ENCODE peak calls at places on chromosomes 6 and 20, in seven cellular contexts. C is IMR-90, M is mesendoderm, Y is neuronal stem cell, X is H9, B is H1, R is trophoblast cell. N is an unnamed sample.
A peak's percentile ranks its signal among the peaks of the same experiment; 100 is the strongest.

GRCh38 chr20:6651016-6651415 is 116.5 kb upstream of the BMP2 start:
- DNase-seq in M (no peak), R (no peak), C (peak; percentile 9), X (no peak), B (no peak), Y (no peak), N (peak; percentile 75)

GRCh38 chr6:166664135-166664534 is 37.1 kb upstream of the RPS6KA2 start:
- DNase-seq in Y (no peak), C (peak; percentile 50), B (no peak), X (no peak), M (no peak), R (no peak), N (peak; percentile 87)

GRCh38 chr6:21992178-21992967 is 304.5 kb downstream of the PRL start:
- DNase-seq in B (no peak), M (no peak), Y (no peak), R (no peak), X (no peak), C (peak; percentile 80), N (peak; percentile 75)

GRCh38 chr6:160790028-160790792 is 88.2 kb downstream of the PLG start:
- DNase-seq in B (peak; percentile 56), X (peak; percentile 57), M (peak; percentile 87), C (no peak), R (no peak), Y (no peak), N (no peak)

GRCh38 chr6:131924881-131925474 is 26.2 kb downstream of the CCN2 start:
- DNase-seq in M (peak; percentile 49), Y (peak; percentile 35), B (no peak), R (no peak), X (no peak), C (peak; percentile 66), N (peak; percentile 66)

GRCh38 chr20:61557603-61558002 is 305.5 kb downstream of the CDH4 start:
- DNase-seq in Y (no peak), X (no peak), R (no peak), M (no peak), B (no peak), C (no peak), N (no peak)

GRCh38 chr6:27238010-27238983 is 9.2 kb upstream of the PRSS16 start:
- DNase-seq in X (peak; percentile 62), Y (no peak), B (peak; percentile 77), M (peak; percentile 72), R (peak; percentile 52), C (no peak), N (no peak)

GRCh38 chr6:41726876-41727275 is 8.5 kb downstream of the TFEB start:
- DNase-seq in C (no peak), Y (no peak), R (no peak), M (no peak), B (no peak), X (no peak), N (no peak)

GRCh38 chr6:134190883-134191282 is 127.0 kb downstream of the SGK1 start:
- DNase-seq in C (no peak), M (no peak), Y (no peak), B (no peak), R (no peak), X (no peak), N (no peak)

GRCh38 chr20:10034717-10035571 is at the start of gene ANKEF1:
- DNase-seq in B (peak; percentile 88), X (peak; percentile 87), R (peak; percentile 45), Y (peak; percentile 69), M (peak; percentile 86), C (peak; percentile 2), N (peak; percentile 52)

GRCh38 chr6:46421239-46421638 is 70.0 kb downstream of the RCAN2 start:
- DNase-seq in C (no peak), X (no peak), Y (no peak), B (no peak), M (peak; percentile 4), R (no peak), N (peak; percentile 16)

GRCh38 chr6:35090734-35091133 is 50.4 kb downstream of the TCP11 start:
- DNase-seq in R (no peak), C (no peak), X (no peak), M (no peak), B (peak; percentile 39), Y (no peak), N (no peak)

GRCh38 chr20:46703435-46703834 is 6.0 kb upstream of the SLC2A10 start:
- DNase-seq in Y (no peak), R (peak; percentile 54), B (no peak), X (no peak), M (no peak), C (no peak), N (no peak)

GRCh38 chr20:56380375-56380774 is 11.6 kb downstream of the AURKA start:
- DNase-seq in R (no peak), M (no peak), B (no peak), Y (no peak), X (no peak), C (peak; percentile 88), N (peak; percentile 83)

GRCh38 chr6:53302678-53303360 is 45.9 kb downstream of the ELOVL5 start:
- DNase-seq in B (no peak), X (no peak), R (no peak), M (peak; percentile 55), C (peak; percentile 82), Y (no peak), N (peak; percentile 66)

GRCh38 chr20:3677733-3678132 is 4.1 kb downstream of the ADAM33 start:
- DNase-seq in X (no peak), B (no peak), Y (no peak), M (no peak), C (peak; percentile 13), R (no peak), N (no peak)

GRCh38 chr6:164692772-164693171 is 616.6 kb downstream of the C6orf118 start:
- DNase-seq in B (no peak), X (no peak), Y (no peak), R (no peak), M (peak; percentile 3), C (no peak), N (no peak)

GRCh38 chr6:96631248-96631647 is 68.3 kb downstream of the FHL5 start:
- DNase-seq in M (no peak), Y (no peak), R (no peak), B (no peak), X (no peak), C (no peak), N (no peak)

GRCh38 chr6:158869010-158869603 is 49.9 kb upstream of the EZR start:
- DNase-seq in M (peak; percentile 83), X (peak; percentile 89), R (peak; percentile 64), C (no peak), B (no peak), Y (peak; percentile 26), N (no peak)

GRCh38 chr6:158870418-158870957 is 51.3 kb upstream of the EZR start:
- DNase-seq in X (no peak), B (no peak), R (no peak), Y (no peak), C (no peak), M (no peak), N (no peak)

GRCh38 chr6:158867381-158868121 is 48.4 kb upstream of the EZR start:
- DNase-seq in M (no peak), C (no peak), B (no peak), Y (no peak), X (no peak), R (no peak), N (no peak)

GRCh38 chr6:158868122-158868480 is 48.9 kb upstream of the EZR start:
- DNase-seq in B (no peak), X (no peak), C (no peak), Y (no peak), R (no peak), M (no peak), N (no peak)

DNA sequence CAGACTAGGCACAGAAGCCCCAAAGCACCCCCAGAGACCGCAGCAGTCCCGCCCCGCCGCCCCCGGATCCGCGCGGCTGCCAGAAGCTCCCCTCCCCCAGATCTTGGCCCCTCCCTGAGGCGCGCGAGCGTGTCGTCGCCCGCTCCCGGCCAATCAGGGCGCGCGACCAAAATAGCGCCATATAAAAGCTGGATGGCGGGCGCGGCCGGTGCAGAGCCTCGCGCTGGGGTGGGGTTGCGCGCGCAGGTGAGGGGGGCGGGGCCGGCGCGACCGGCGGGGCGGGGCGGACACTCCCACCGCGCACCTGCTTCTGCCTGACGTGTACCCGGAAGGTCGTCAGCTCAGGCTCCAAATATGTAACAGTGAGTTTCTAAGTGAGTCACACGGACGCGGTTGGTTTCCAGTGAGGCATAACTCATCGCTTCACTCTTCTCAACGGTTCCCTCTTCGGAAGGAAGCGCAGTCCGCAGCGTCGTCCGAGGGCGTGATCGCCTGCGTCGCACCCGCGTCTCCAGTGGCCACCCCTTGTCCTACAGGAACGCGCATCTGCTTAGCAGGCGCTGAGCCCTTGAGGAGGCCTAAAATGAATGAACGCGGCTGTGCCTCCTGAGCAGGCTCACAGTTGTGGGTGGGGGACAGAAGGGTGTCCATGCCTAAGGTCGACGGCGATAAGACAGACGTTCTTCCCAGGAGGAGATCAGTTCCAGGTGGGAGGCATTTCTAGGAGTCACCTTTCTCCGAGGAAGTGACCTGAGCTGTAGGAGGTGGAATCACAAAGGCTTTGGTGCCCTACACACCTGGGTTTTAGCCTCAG is 50.6 kb upstream of the EZR start:
- DNase-seq in X (peak; percentile 97), Y (peak; percentile 59), M (peak; percentile 92), B (peak; percentile 86), R (peak; percentile 98), C (peak; percentile 95), N (peak; percentile 86)
- H3K18ac ChIP-seq in X (peak overlapping the region; percentile 99), Y (peak overlapping the region; percentile 90), M (no peak overlapping the region), B (peak overlapping the region; percentile 73), R (peak overlapping the region; percentile 4), C (peak overlapping the region; percentile 63), N (peak overlapping the region; percentile 22)

DNA sequence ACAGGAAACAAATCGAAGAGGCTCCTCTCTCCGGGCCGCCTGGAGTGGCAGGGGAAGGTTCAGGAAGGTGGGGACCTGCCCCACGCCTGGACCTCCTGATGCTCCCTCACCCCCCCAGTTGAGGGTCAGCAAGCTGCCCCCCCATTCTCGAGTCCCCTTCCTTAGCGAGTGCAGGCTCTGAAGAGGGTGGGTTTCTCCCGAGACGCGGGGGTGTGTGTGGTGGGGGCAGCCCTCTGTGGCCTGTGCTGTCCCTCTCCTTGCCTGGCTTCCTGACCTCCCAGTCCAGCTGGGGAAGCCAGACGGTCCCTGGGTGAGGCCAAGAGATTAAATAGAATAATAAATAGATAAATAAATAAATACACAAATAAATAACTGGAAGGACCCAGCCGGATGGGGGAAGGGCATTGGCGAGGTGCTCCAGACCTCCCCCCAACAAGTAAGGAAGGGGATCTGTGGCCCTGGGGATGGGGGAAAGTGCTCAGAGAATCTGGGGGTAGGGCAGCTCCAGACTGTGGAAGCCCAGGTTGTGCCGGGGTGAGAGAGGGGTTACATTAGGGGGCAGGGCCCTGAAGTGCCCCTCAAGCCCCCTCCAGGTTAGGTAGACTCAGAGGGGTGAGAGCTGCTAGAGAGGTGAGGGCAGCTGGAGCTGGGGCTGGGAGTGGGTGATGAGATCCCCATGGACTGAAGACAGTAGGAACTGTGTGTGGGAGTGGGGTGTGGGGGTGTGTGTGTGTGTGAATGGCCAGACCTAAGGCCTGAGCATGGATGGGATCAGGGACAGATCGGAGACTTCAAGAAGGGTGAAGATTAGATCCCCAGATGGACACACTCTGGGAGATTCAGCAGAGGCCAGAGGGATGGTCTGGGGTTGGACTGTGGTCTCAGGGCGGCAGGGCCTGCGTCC is 9.5 kb upstream of the SRXN1 start:
- DNase-seq in Y (no peak), R (no peak), B (no peak), M (no peak), C (no peak), X (no peak), N (no peak)
- H3K9ac ChIP-seq in Y (no peak overlapping the region), R (no peak overlapping the region), B (no peak overlapping the region), M (no peak overlapping the region), C (no peak overlapping the region), X (no peak overlapping the region), N (no peak overlapping the region)

GRCh38 chr20:2337142-2337541 is 41.3 kb downstream of the TGM3 start:
- DNase-seq in X (no peak), Y (no peak), B (peak; percentile 11), C (no peak), R (no peak), M (no peak), N (no peak)
- H3K18ac ChIP-seq in X (no peak overlapping the region), Y (no peak overlapping the region), B (no peak overlapping the region), C (no peak overlapping the region), R (no peak overlapping the region), M (no peak overlapping the region), N (no peak overlapping the region)

GRCh38 chr6:30781697-30782424 is 37.5 kb upstream of the IER3 start:
- DNase-seq in X (no peak), C (peak; percentile 100), M (peak; percentile 40), B (no peak), R (peak; percentile 94), Y (no peak), N (peak; percentile 100)
- H3K9ac ChIP-seq in X (no peak overlapping the region), C (peak overlapping the region; percentile 82), M (no peak overlapping the region), B (no peak overlapping the region), R (no peak overlapping the region), Y (no peak overlapping the region), N (peak overlapping the region; percentile 87)